ENCODE peak calls at places on chromosomes 4 and X, in nine cellular contexts. O is non-pigmented ciliary epithelial cell; Z is retina; K is stimulated activated CD4-positive, alpha-beta T cell treated with anti-CD3 and anti-CD28 coated beads, TNF-alpha, amount 100 ng/mL, for 4 hours; I is epithelial cell of esophagus; L is heart right ventricle; S is NCI-H748 treated with DMSO at 0.1 percent for 48 hours; W is NCI-H1436; F is astrocyte of the spinal cord. R is an unnamed sample.

GRCh38 chr4:566508-567295 is 9.4 kb downstream of the TMEM271 start:
- DNase-seq in O (no peak), Z (no peak), K (no peak), I (no peak), L (no peak), S (no peak), W (no peak), F (no peak), R (peak; percentile 46)

GRCh38 chrX:106928227-106928626 is 8.0 kb downstream of the CLDN2 start:
- DNase-seq in O (no peak), Z (no peak), K (no peak), I (no peak), L (no peak), S (no peak), W (no peak), F (no peak), R (no peak)

GRCh38 chrX:46665232-46666162 is 91.9 kb downstream of the CHST7 start:
- DNase-seq in O (no peak), Z (no peak), K (no peak), I (peak; percentile 77), L (no peak), S (no peak), W (peak; percentile 34), F (no peak), R (no peak)

GRCh38 chr4:138010639-138011038 is 231.5 kb downstream of the SLC7A11 start:
- DNase-seq in O (no peak), Z (no peak), K (no peak), I (no peak), L (no peak), S (no peak), W (no peak), F (no peak), R (no peak)

GRCh38 chrX:65706041-65706828 is 38.8 kb downstream of the MSN start:
- DNase-seq in O (no peak), Z (no peak), K (no peak), I (peak; percentile 85), L (peak; percentile 22), S (no peak), W (no peak), F (peak; percentile 54), R (peak; percentile 25)

GRCh38 chr4:137131201-137131600 is 401.1 kb downstream of the PCDH18 start:
- DNase-seq in O (no peak), Z (no peak), K (no peak), I (no peak), L (no peak), S (no peak), W (no peak), F (no peak), R (no peak)

GRCh38 chrX:69127466-69127865 is 37.8 kb downstream of the PJA1 start:
- DNase-seq in O (no peak), Z (no peak), K (no peak), I (peak; percentile 20), L (no peak), S (no peak), W (no peak), F (no peak), R (no peak)

GRCh38 chr4:19983072-19983471 is 268.6 kb upstream of the SLIT2 start:
- DNase-seq in O (peak; percentile 97), Z (no peak), K (no peak), I (peak; percentile 90), L (no peak), S (no peak), W (no peak), F (peak; percentile 97), R (no peak)

GRCh38 chr4:70570796-70571195 is 21.3 kb upstream of the AMBN start:
- DNase-seq in O (no peak), Z (no peak), K (no peak), I (no peak), L (no peak), S (no peak), W (no peak), F (no peak), R (no peak)

GRCh38 chr4:187632260-187633010 is 363.1 kb upstream of the ZFP42 start:
- DNase-seq in O (no peak), Z (no peak), K (no peak), I (no peak), L (no peak), S (no peak), W (no peak), F (peak; percentile 1), R (no peak)

GRCh38 chr4:92969650-92970370 is 666.0 kb downstream of the GRID2 start:
- DNase-seq in O (peak; percentile 92), Z (no peak), K (no peak), I (peak; percentile 91), L (no peak), S (no peak), W (peak; percentile 10), F (peak; percentile 94), R (peak; percentile 10)